ENCODE peak calls at places on chromosomes 1 and 21, in eight cellular contexts. Y, X, G, B, V, I, M and A are unnamed samples.

GRCh38 chr1:1216770-1217620 is 3.0 kb upstream of the TNFRSF4 start:
- DNase-seq in X (no peak), G (no peak), Y (no peak), I (no peak), B (no peak), V (no peak), M (no peak), A (no peak)

GRCh38 chr1:192639607-192640368 is 3.8 kb downstream of the RGS13 start:
- DNase-seq in M (no peak), X (no peak), V (no peak), G (no peak), B (no peak), Y (peak; percentile 79), I (no peak), A (no peak)

GRCh38 chr1:111976842-111977241 is 12.6 kb downstream of the KCND3 start:
- DNase-seq in V (no peak), G (no peak), B (no peak), X (no peak), I (no peak), Y (no peak), M (no peak), A (no peak)

GRCh38 chr21:42237577-42237976 is 18.6 kb downstream of the ABCG1 start:
- DNase-seq in M (no peak), Y (no peak), G (no peak), B (no peak), I (no peak), V (no peak), X (no peak), A (no peak)

GRCh38 chr1:47405697-47406096 is 10.4 kb upstream of the FOXE3 start:
- DNase-seq in B (no peak), M (no peak), Y (no peak), V (no peak), G (no peak), X (no peak), I (no peak), A (no peak)

GRCh38 chr21:38680401-38680800 is 125.3 kb upstream of the ETS2 start:
- DNase-seq in V (no peak), X (no peak), B (no peak), M (no peak), G (no peak), I (no peak), Y (peak; percentile 4), A (no peak)

GRCh38 chr1:231040800-231041704 is 998 bp upstream of the FAM89A start:
- DNase-seq in G (peak; percentile 17), X (no peak), V (no peak), M (no peak), Y (no peak), B (no peak), I (peak; percentile 10), A (no peak)

GRCh38 chr1:25065246-25066238 is 135.5 kb upstream of the RUNX3 start:
- DNase-seq in B (no peak), X (no peak), Y (peak; percentile 54), I (no peak), V (peak; percentile 75), G (peak; percentile 33), M (no peak), A (no peak)

GRCh38 chr1:156012051-156012817 is 8.5 kb downstream of the SSR2 start:
- DNase-seq in Y (no peak), I (no peak), B (no peak), V (no peak), M (no peak), X (no peak), G (no peak), A (no peak)

DNA sequence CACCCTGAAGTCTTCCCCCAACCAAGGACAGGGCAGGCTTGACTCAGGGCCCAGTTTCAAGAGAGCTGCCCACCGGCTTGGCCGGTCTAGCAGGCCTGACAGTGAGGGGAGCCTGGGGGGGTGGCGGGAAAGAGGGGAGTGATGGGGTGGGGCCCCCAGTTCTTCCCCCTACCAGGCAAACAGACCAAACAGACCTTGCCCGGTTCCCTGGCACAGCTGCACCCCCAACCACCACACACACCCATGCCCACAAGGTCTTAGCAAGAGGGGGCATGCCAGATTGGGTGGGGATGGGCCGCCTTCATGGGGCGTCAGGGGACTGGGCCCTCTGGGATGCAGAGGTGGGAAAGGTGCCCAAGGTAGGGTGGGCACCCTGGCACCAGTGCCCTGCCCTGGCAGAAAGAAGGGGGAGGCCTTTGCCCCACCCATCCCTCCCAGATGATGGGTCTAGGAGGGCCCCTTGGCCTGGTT is 8.9 kb downstream of the ZBTB7B start:
- DNase-seq in G (no peak), I (no peak), M (no peak), Y (no peak), X (no peak), V (no peak), B (no peak), A (no peak)
- H3K4me1 ChIP-seq in G (peaks cover 24% of the 10 kb centered on the region), I (peaks cover 41% of the 10 kb centered on the region), M (peaks cover 28% of the 10 kb centered on the region), Y (no peaks in the 10 kb centered on the region), X (peaks cover 12% of the 10 kb centered on the region), V (peaks cover 95% of the 10 kb centered on the region), B (peaks cover 74% of the 10 kb centered on the region), A (peaks cover 49% of the 10 kb centered on the region)

GRCh38 chr1:41239988-41240610 is 2.0 kb downstream of the SCMH1 start:
- DNase-seq in I (no peak), B (no peak), M (no peak), Y (peak; percentile 53), V (no peak), X (no peak), G (no peak), A (no peak)
- TF ChIP-seq CTCF in I (peak; percentile 15), B (peak; percentile 41), M (no peak), Y (peak; percentile 4), V (no peak), X (no peak), G (peak; percentile 20), A (peak; percentile 57)

GRCh38 chr1:201501812-201502510 is 5.0 kb downstream of the CSRP1 start:
- DNase-seq in X (no peak), G (no peak), V (no peak), I (no peak), M (peak; percentile 69), B (no peak), Y (no peak), A (no peak)

GRCh38 chr1:201500670-201501120 is 6.2 kb downstream of the CSRP1 start:
- DNase-seq in X (peak; percentile 50), G (no peak), V (no peak), I (no peak), Y (no peak), M (peak; percentile 72), B (no peak), A (peak; percentile 82)

GRCh38 chr1:201499795-201500669 is 6.9 kb downstream of the CSRP1 start:
- DNase-seq in X (no peak), G (no peak), I (no peak), Y (no peak), V (no peak), B (peak; percentile 52), M (peak; percentile 78), A (peak; percentile 93)

GRCh38 chr1:201502511-201502857 is 4.4 kb downstream of the CSRP1 start:
- DNase-seq in G (no peak), B (no peak), Y (no peak), X (no peak), V (no peak), M (peak; percentile 18), I (no peak), A (no peak)

DNA sequence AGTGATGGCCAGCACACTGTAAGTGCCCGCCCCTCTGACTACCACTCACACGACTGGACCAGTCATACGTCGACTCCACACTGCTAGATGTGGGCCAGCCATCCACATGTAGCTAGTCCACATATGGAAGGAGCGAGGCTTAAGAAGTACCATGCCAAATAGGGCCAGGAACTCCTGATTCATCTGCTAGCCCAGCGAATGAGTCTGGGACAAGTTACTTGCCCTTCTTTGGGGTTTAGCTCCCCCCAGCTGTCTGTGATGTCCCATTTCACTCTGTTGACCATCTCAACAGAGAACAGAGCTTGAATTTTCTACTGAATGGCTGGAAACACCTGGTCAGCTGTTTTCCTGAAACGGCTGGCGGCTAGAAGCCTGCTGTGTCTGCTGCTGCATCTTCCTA is 5.8 kb downstream of the CSRP1 start:
- DNase-seq in M (peak; percentile 66), G (no peak), B (no peak), I (no peak), Y (peak; percentile 89), X (no peak), V (no peak), A (peak; percentile 85)
- H3K4me1 ChIP-seq in M (peaks cover 20% of the 10 kb centered on the region), G (peaks cover 9% of the 10 kb centered on the region), B (peaks cover 96% of the 10 kb centered on the region), I (peaks cover 72% of the 10 kb centered on the region), Y (peaks cover 69% of the 10 kb centered on the region), X (peaks cover 9% of the 10 kb centered on the region), V (peaks cover 13% of the 10 kb centered on the region), A (peaks cover 82% of the 10 kb centered on the region)

GRCh38 chr1:45686081-45687013 is at the start of gene GPBP1L1:
- DNase-seq in Y (peak; percentile 87), G (peak; percentile 93), I (peak; percentile 97), V (peak; percentile 98), M (peak; percentile 96), B (peak; percentile 98), X (peak; percentile 98), A (peak; percentile 96)
- TF ChIP-seq CTCF in Y (no peak), G (no peak), I (no peak), V (no peak), M (no peak), B (no peak), X (no peak), A (no peak)

GRCh38 chr1:198624648-198624980 is 14.2 kb upstream of the PTPRC start:
- DNase-seq in Y (no peak), X (no peak), B (no peak), V (no peak), M (no peak), I (no peak), G (no peak), A (no peak)
- H3K4me1 ChIP-seq in Y (no peaks in the 10 kb centered on the region), X (no peaks in the 10 kb centered on the region), B (no peaks in the 10 kb centered on the region), V (peaks cover 98% of the 10 kb centered on the region), M (no peaks in the 10 kb centered on the region), I (no peaks in the 10 kb centered on the region), G (no peaks in the 10 kb centered on the region), A (no peaks in the 10 kb centered on the region)

DNA sequence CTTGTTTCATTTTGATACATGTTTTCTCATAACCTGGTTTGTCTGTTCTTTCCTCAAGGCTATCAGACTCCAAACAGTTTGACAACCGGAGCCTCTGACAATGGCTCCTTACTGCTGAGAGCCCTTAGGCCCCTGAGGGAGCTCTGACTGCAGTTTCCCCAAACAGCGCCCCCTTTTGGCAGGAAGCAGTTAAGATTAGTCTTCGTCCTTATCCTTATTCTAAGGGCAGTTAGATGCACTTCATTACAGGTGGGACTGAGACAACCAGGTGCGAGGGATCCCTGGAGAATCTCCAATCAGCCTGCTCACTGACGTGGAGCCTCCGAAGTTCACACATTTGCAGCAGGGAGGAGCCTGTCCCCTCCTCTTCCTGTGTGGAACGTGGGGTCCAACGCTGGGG is 393.1 kb downstream of the BRINP3 start:
- DNase-seq in M (no peak), Y (no peak), I (no peak), B (no peak), G (peak; percentile 23), V (no peak), X (no peak), A (no peak)
- TF ChIP-seq CTCF in M (no peak), Y (no peak), I (no peak), B (no peak), G (peak; percentile 52), V (no peak), X (no peak), A (no peak)